ENCODE peak calls at places on chromosomes 16 and 17, in four cellular contexts. B is NCI-H1105, Z is T-helper 17 cell, X is pancreas. D is an unnamed sample.
A peak's percentile ranks its signal among the peaks of the same experiment; 100 is the strongest.

GRCh38 chr16:72198021-72198420 is 26.1 kb upstream of the PMFBP1 start:
- DNase-seq in Z (no peak), X (no peak), B (peak; percentile 33), D (no peak)

GRCh38 chr16:31134091-31134571 is 1.4 kb downstream of the PRSS8 start:
- DNase-seq in B (peak; percentile 5), X (no peak), Z (no peak), D (no peak)

GRCh38 chr16:53950677-53951076 is 246.7 kb downstream of the FTO start:
- DNase-seq in Z (no peak), B (peak; percentile 77), X (no peak), D (no peak)

GRCh38 chr16:81445926-81446317 is 1.3 kb downstream of the CMIP start:
- DNase-seq in B (no peak), Z (no peak), X (no peak), D (no peak)

GRCh38 chr16:529012-529575 is 1.6 kb downstream of the CAPN15 start:
- DNase-seq in X (no peak), B (no peak), Z (no peak), D (no peak)

GRCh38 chr16:64133396-64133795 is 988.5 kb downstream of the CDH11 start:
- DNase-seq in B (no peak), X (no peak), Z (no peak), D (no peak)

GRCh38 chr16:86227041-86227440 is 283.3 kb upstream of the FOXF1 start:
- DNase-seq in Z (no peak), X (peak; percentile 29), B (no peak), D (no peak)

GRCh38 chr16:70161350-70161749 is 12.2 kb upstream of the CLEC18C start:
- DNase-seq in Z (no peak), X (peak; percentile 36), B (no peak), D (peak; percentile 9)

GRCh38 chr17:8470447-8471047 is 34.9 kb downstream of the NDEL1 start:
- DNase-seq in X (peak; percentile 62), Z (no peak), B (peak; percentile 86), D (no peak)

GRCh38 chr17:47818002-47818695 is 3.4 kb downstream of the OSBPL7 start:
- DNase-seq in X (no peak), B (no peak), Z (no peak), D (no peak)

GRCh38 chr17:74192950-74193781 is 10.3 kb upstream of the RPL38 start:
- DNase-seq in X (no peak), B (no peak), Z (no peak), D (no peak)

D was measured in activated T-helper 2 cell treated with anti-CD3 and anti-CD28 coated beads, Interferon-gamma antibody, Interleukin-2, Interleukin-4, amounts not matched to agents 10 μg/mL and 5 μg/mL and 100 μg/mL, durations not matched to agents 14 hours and 24 hours and 36 hours.